ENCODE peak calls at places on chromosomes 5 and 9, in eight cellular contexts. One of them, this sample, is unnamed.

GRCh38 chr5:54795284-54795683 is 190.1 kb downstream of the ESM1 start:
- ATAC-seq in Panc1: no peak
- ATAC-seq in K562: no peak
- ATAC-seq in GM12878: no peak
- ATAC-seq in HCT116: no peak
- ATAC-seq in upper lobe of left lung: no peak
- ATAC-seq in HepG2: no peak
- ATAC-seq in GM23338: no peak
- ATAC-seq in this sample: no peak

GRCh38 chr5:157177935-157178334 is 2.7 kb upstream of the ITK start:
- ATAC-seq in Panc1: no peak
- ATAC-seq in upper lobe of left lung: no peak
- ATAC-seq in GM12878: no peak
- ATAC-seq in GM23338: no peak
- ATAC-seq in HepG2: no peak
- ATAC-seq in HCT116: no peak
- ATAC-seq in K562: no peak
- ATAC-seq in this sample: no peak

GRCh38 chr5:91357806-91358205 is 25.3 kb downstream of the ARRDC3 start:
- ATAC-seq in Panc1: no peak
- ATAC-seq in HepG2: no peak
- ATAC-seq in K562: no peak
- ATAC-seq in HCT116: no peak
- ATAC-seq in upper lobe of left lung: no peak
- ATAC-seq in GM12878: no peak
- ATAC-seq in GM23338: no peak
- ATAC-seq in this sample: no peak

GRCh38 chr5:25285116-25285515 is 640.3 kb upstream of the CDH10 start:
- ATAC-seq in GM12878: no peak
- ATAC-seq in K562: no peak
- ATAC-seq in GM23338: no peak
- ATAC-seq in HepG2: no peak
- ATAC-seq in upper lobe of left lung: no peak
- ATAC-seq in HCT116: no peak
- ATAC-seq in Panc1: no peak
- ATAC-seq in this sample: no peak

GRCh38 chr5:22605473-22605872 is 247.7 kb downstream of the CDH12 start:
- ATAC-seq in K562: no peak
- ATAC-seq in GM12878: no peak
- ATAC-seq in HCT116: no peak
- ATAC-seq in GM23338: no peak
- ATAC-seq in Panc1: no peak
- ATAC-seq in upper lobe of left lung: no peak
- ATAC-seq in HepG2: no peak
- ATAC-seq in this sample: no peak

GRCh38 chr5:91272858-91273257 is 110.3 kb downstream of the ARRDC3 start:
- ATAC-seq in Panc1: no peak
- ATAC-seq in HepG2: no peak
- ATAC-seq in HCT116: no peak
- ATAC-seq in GM23338: no peak
- ATAC-seq in K562: peak; percentile 64
- ATAC-seq in upper lobe of left lung: no peak
- ATAC-seq in GM12878: peak; percentile 88
- ATAC-seq in this sample: no peak

GRCh38 chr9:75039006-75039405 is 10.9 kb upstream of the CARNMT1 start:
- ATAC-seq in GM23338: no peak
- ATAC-seq in Panc1: no peak
- ATAC-seq in K562: no peak
- ATAC-seq in HCT116: no peak
- ATAC-seq in HepG2: no peak
- ATAC-seq in GM12878: no peak
- ATAC-seq in upper lobe of left lung: peak; percentile 78
- ATAC-seq in this sample: peak; percentile 57

GRCh38 chr9:136916330-136917184 is 28.0 kb downstream of the FBXW5 start:
- ATAC-seq in Panc1: peak; percentile 42
- ATAC-seq in HCT116: no peak
- ATAC-seq in HepG2: no peak
- ATAC-seq in GM12878: no peak
- ATAC-seq in upper lobe of left lung: no peak
- ATAC-seq in GM23338: no peak
- ATAC-seq in K562: no peak
- ATAC-seq in this sample: no peak

GRCh38 chr5:62780888-62781287 is 202.3 kb downstream of the LRRC70 start:
- ATAC-seq in HepG2: peak; percentile 86
- ATAC-seq in Panc1: no peak
- ATAC-seq in GM12878: no peak
- ATAC-seq in GM23338: peak; percentile 85
- ATAC-seq in HCT116: no peak
- ATAC-seq in K562: peak; percentile 29
- ATAC-seq in upper lobe of left lung: no peak
- ATAC-seq in this sample: no peak

GRCh38 chr9:130343445-130343918 is 77.9 kb downstream of the HMCN2 start:
- ATAC-seq in GM23338: peak; percentile 76
- ATAC-seq in upper lobe of left lung: peak; percentile 11
- ATAC-seq in GM12878: peak; percentile 44
- ATAC-seq in HCT116: peak; percentile 69
- ATAC-seq in HepG2: peak; percentile 40
- ATAC-seq in Panc1: no peak
- ATAC-seq in K562: peak; percentile 76
- ATAC-seq in this sample: peak; percentile 25

GRCh38 chr9:128654481-128654880 is 2.2 kb downstream of the DYNC2I2 start:
- ATAC-seq in HepG2: no peak
- ATAC-seq in K562: no peak
- ATAC-seq in upper lobe of left lung: no peak
- ATAC-seq in GM12878: no peak
- ATAC-seq in Panc1: no peak
- ATAC-seq in HCT116: no peak
- ATAC-seq in GM23338: no peak
- ATAC-seq in this sample: no peak

GRCh38 chr5:61783481-61783880 is 451.4 kb downstream of the ZSWIM6 start:
- ATAC-seq in HCT116: no peak
- ATAC-seq in K562: no peak
- ATAC-seq in Panc1: no peak
- ATAC-seq in GM23338: peak; percentile 73
- ATAC-seq in HepG2: no peak
- ATAC-seq in GM12878: no peak
- ATAC-seq in upper lobe of left lung: no peak
- ATAC-seq in this sample: no peak

GRCh38 chr9:15103321-15103720 is 193.1 kb upstream of the FREM1 start:
- ATAC-seq in K562: no peak
- ATAC-seq in HepG2: no peak
- ATAC-seq in GM23338: no peak
- ATAC-seq in upper lobe of left lung: no peak
- ATAC-seq in HCT116: no peak
- ATAC-seq in GM12878: no peak
- ATAC-seq in Panc1: no peak
- ATAC-seq in this sample: no peak

GRCh38 chr5:395156-395920 is 47.6 kb upstream of the EXOC3 start:
- ATAC-seq in upper lobe of left lung: no peak
- ATAC-seq in GM23338: no peak
- ATAC-seq in K562: no peak
- ATAC-seq in GM12878: no peak
- ATAC-seq in HCT116: no peak
- ATAC-seq in Panc1: peak; percentile 66
- ATAC-seq in HepG2: no peak
- ATAC-seq in this sample: no peak

GRCh38 chr5:118857700-118858099 is 130.6 kb downstream of the DTWD2 start:
- ATAC-seq in HCT116: no peak
- ATAC-seq in GM12878: peak; percentile 32
- ATAC-seq in HepG2: no peak
- ATAC-seq in upper lobe of left lung: peak; percentile 14
- ATAC-seq in K562: peak; percentile 49
- ATAC-seq in Panc1: no peak
- ATAC-seq in GM23338: no peak
- ATAC-seq in this sample: no peak

GRCh38 chr5:53438079-53438478 is 42.4 kb upstream of the FST start:
- ATAC-seq in HepG2: no peak
- ATAC-seq in K562: no peak
- ATAC-seq in GM23338: no peak
- ATAC-seq in upper lobe of left lung: no peak
- ATAC-seq in HCT116: no peak
- ATAC-seq in GM12878: no peak
- ATAC-seq in Panc1: no peak
- ATAC-seq in this sample: no peak
- H3K27ac ChIP-seq in HepG2: no peak overlapping the region
- H3K27ac ChIP-seq in K562: no peak overlapping the region
- H3K27ac ChIP-seq in GM23338: no peak overlapping the region
- H3K27ac ChIP-seq in upper lobe of left lung: no peak overlapping the region
- H3K27ac ChIP-seq in HCT116: no peak overlapping the region
- H3K27ac ChIP-seq in GM12878: no peak overlapping the region
- H3K27ac ChIP-seq in Panc1: no peak overlapping the region
- H3K27ac ChIP-seq in this sample: no peak overlapping the region

GRCh38 chr9:125750656-125751035 is 3.5 kb downstream of the PBX3 start:
- ATAC-seq in GM23338: no peak
- ATAC-seq in GM12878: peak; percentile 16
- ATAC-seq in K562: no peak
- ATAC-seq in HepG2: no peak
- ATAC-seq in Panc1: no peak
- ATAC-seq in upper lobe of left lung: no peak
- ATAC-seq in HCT116: no peak
- ATAC-seq in this sample: no peak
- TF ChIP-seq POLR2AphosphoS5 in GM23338: no peak
- TF ChIP-seq POLR2AphosphoS5 in GM12878: no peak
- TF ChIP-seq POLR2AphosphoS5 in K562: no peak
- TF ChIP-seq POLR2AphosphoS5 in HepG2: no peak
- TF ChIP-seq POLR2AphosphoS5 in Panc1: no peak
- TF ChIP-seq POLR2AphosphoS5 in upper lobe of left lung: no peak
- TF ChIP-seq POLR2AphosphoS5 in HCT116: no peak
- TF ChIP-seq POLR2AphosphoS5 in this sample: no peak

GRCh38 chr9:116238751-116239340 is 85.3 kb downstream of the PAPPA start:
- ATAC-seq in Panc1: no peak
- ATAC-seq in HCT116: no peak
- ATAC-seq in upper lobe of left lung: no peak
- ATAC-seq in GM23338: no peak
- ATAC-seq in GM12878: no peak
- ATAC-seq in HepG2: no peak
- ATAC-seq in K562: no peak
- ATAC-seq in this sample: no peak
- H3K27ac ChIP-seq in Panc1: no peak overlapping the region
- H3K27ac ChIP-seq in HCT116: no peak overlapping the region
- H3K27ac ChIP-seq in upper lobe of left lung: no peak overlapping the region
- H3K27ac ChIP-seq in GM23338: no peak overlapping the region
- H3K27ac ChIP-seq in GM12878: no peak overlapping the region
- H3K27ac ChIP-seq in HepG2: no peak overlapping the region
- H3K27ac ChIP-seq in K562: no peak overlapping the region
- H3K27ac ChIP-seq in this sample: no peak overlapping the region

GRCh38 chr5:66595877-66596790 is at the start of gene MAST4:
- ATAC-seq in HepG2: peak; percentile 99
- ATAC-seq in K562: peak; percentile 100
- ATAC-seq in GM23338: peak; percentile 94
- ATAC-seq in GM12878: peak; percentile 99
- ATAC-seq in Panc1: peak; percentile 98
- ATAC-seq in upper lobe of left lung: peak; percentile 96
- ATAC-seq in HCT116: peak; percentile 97
- ATAC-seq in this sample: peak; percentile 90
- TF ChIP-seq POLR2AphosphoS5 in HepG2: no peak
- TF ChIP-seq POLR2AphosphoS5 in K562: no peak
- TF ChIP-seq POLR2AphosphoS5 in GM23338: peak; percentile 96
- TF ChIP-seq POLR2AphosphoS5 in GM12878: no peak
- TF ChIP-seq POLR2AphosphoS5 in Panc1: no peak
- TF ChIP-seq POLR2AphosphoS5 in upper lobe of left lung: no peak
- TF ChIP-seq POLR2AphosphoS5 in HCT116: no peak
- TF ChIP-seq POLR2AphosphoS5 in this sample: no peak

DNA sequence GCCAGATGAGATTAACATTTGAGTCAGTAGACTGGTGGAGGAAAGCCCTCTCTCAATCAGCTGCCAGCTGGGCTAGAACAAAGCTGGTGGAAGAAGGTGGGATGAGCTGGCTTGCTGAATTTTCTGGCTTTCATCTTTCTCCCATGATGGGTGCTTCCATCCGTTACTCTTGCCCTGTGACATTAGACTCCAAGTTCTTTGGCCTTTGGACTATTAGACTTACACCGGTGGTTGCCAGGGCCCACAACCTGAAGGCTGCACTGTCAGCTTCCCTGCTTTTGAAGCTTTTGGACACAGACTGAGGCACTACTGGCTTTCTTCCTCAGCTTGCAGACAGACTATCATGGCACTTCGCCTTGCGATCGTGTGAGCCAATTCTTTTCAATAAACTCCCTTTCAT is 642.7 kb downstream of the TAF11L14 start:
- ATAC-seq in GM12878: no peak
- ATAC-seq in K562: no peak
- ATAC-seq in HepG2: no peak
- ATAC-seq in HCT116: no peak
- ATAC-seq in upper lobe of left lung: no peak
- ATAC-seq in Panc1: no peak
- ATAC-seq in GM23338: no peak
- ATAC-seq in this sample: no peak
- H3K27ac ChIP-seq in GM12878: no peak overlapping the region
- H3K27ac ChIP-seq in K562: no peak overlapping the region
- H3K27ac ChIP-seq in HepG2: no peak overlapping the region
- H3K27ac ChIP-seq in HCT116: no peak overlapping the region
- H3K27ac ChIP-seq in upper lobe of left lung: no peak overlapping the region
- H3K27ac ChIP-seq in Panc1: no peak overlapping the region
- H3K27ac ChIP-seq in GM23338: no peak overlapping the region
- H3K27ac ChIP-seq in this sample: no peak overlapping the region

GRCh38 chr5:150531686-150532085 is 23.8 kb downstream of the NDST1 start:
- ATAC-seq in GM12878: no peak
- ATAC-seq in HepG2: no peak
- ATAC-seq in HCT116: no peak
- ATAC-seq in GM23338: no peak
- ATAC-seq in Panc1: no peak
- ATAC-seq in K562: no peak
- ATAC-seq in upper lobe of left lung: no peak
- ATAC-seq in this sample: no peak

GRCh38 chr5:150532161-150532560 is 24.2 kb downstream of the NDST1 start:
- ATAC-seq in GM12878: no peak
- ATAC-seq in K562: no peak
- ATAC-seq in GM23338: no peak
- ATAC-seq in HCT116: no peak
- ATAC-seq in upper lobe of left lung: no peak
- ATAC-seq in HepG2: no peak
- ATAC-seq in Panc1: no peak
- ATAC-seq in this sample: no peak

GRCh38 chr5:150532996-150533395 is 25.1 kb downstream of the NDST1 start:
- ATAC-seq in GM23338: no peak
- ATAC-seq in Panc1: no peak
- ATAC-seq in HepG2: no peak
- ATAC-seq in K562: no peak
- ATAC-seq in HCT116: no peak
- ATAC-seq in upper lobe of left lung: no peak
- ATAC-seq in GM12878: no peak
- ATAC-seq in this sample: no peak

GRCh38 chr5:150535611-150536010 is 27.7 kb downstream of the NDST1 start:
- ATAC-seq in GM23338: no peak
- ATAC-seq in GM12878: no peak
- ATAC-seq in Panc1: no peak
- ATAC-seq in upper lobe of left lung: no peak
- ATAC-seq in HepG2: no peak
- ATAC-seq in HCT116: no peak
- ATAC-seq in K562: no peak
- ATAC-seq in this sample: no peak

DNA sequence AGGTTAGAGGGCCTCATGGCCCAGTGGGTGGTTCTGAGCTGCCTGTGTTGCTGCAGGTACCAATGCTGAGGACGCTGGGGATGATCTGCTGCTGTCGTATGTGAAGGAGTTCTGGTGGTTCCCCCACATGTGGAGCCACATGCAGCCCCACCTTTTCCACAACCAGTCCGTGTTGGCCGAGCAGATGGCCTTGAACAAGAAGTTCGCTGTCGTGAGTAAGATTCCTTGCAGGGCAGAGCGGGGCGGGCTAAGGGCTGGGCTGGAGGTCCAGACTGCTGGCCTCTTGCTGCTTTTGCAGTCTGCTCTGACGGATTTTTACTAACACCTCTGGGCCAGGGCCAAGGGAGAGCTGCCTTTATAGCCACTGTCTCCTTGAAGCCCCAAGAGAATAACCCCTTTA is 26.9 kb downstream of the NDST1 start:
- ATAC-seq in HCT116: no peak
- ATAC-seq in K562: no peak
- ATAC-seq in Panc1: no peak
- ATAC-seq in upper lobe of left lung: no peak
- ATAC-seq in HepG2: no peak
- ATAC-seq in GM12878: no peak
- ATAC-seq in GM23338: no peak
- ATAC-seq in this sample: no peak
- TF ChIP-seq POLR2AphosphoS5 in HCT116: no peak
- TF ChIP-seq POLR2AphosphoS5 in K562: no peak
- TF ChIP-seq POLR2AphosphoS5 in Panc1: no peak
- TF ChIP-seq POLR2AphosphoS5 in upper lobe of left lung: no peak
- TF ChIP-seq POLR2AphosphoS5 in HepG2: no peak
- TF ChIP-seq POLR2AphosphoS5 in GM12878: no peak
- TF ChIP-seq POLR2AphosphoS5 in GM23338: no peak
- TF ChIP-seq POLR2AphosphoS5 in this sample: no peak

This sample was measured in gastroesophageal sphincter.